ENCODE peak calls at places on chromosomes 4 and X, in seven cellular contexts. P, K, D, M, Q, W and F are unnamed samples.

GRCh38 chrX:153820601-153821000 is 9.7 kb downstream of the PDZD4 start:
- DNase-seq in P (no peak), Q (no peak), W (no peak), D (no peak), K (no peak), M (no peak), F (no peak)

GRCh38 chr4:986428-986948 is 356 bp upstream of the IDUA start:
- DNase-seq in M (no peak), K (no peak), D (no peak), Q (no peak), P (no peak), W (no peak), F (no peak)

GRCh38 chr4:82043081-82043808 is 330.5 kb downstream of the HNRNPD start:
- DNase-seq in M (peak), D (no peak), P (no peak), W (no peak), Q (peak), K (no peak), F (no peak)

GRCh38 chr4:53021709-53022108 is 159.6 kb downstream of the RASL11B start:
- DNase-seq in W (no peak), K (no peak), M (no peak), P (no peak), Q (no peak), D (no peak), F (no peak)

GRCh38 chr4:26030260-26030667 is 116.2 kb downstream of the SMIM20 start:
- DNase-seq in K (no peak), Q (no peak), W (no peak), P (no peak), D (no peak), M (no peak), F (no peak)

GRCh38 chr4:169416997-169417396 is 146.2 kb upstream of the SH3RF1 start:
- DNase-seq in D (no peak), Q (no peak), W (no peak), K (no peak), P (no peak), M (no peak), F (no peak)

GRCh38 chr4:56680266-56680665 is 830 bp downstream of the HOPX start:
- DNase-seq in M (no peak), D (no peak), P (no peak), Q (no peak), W (no peak), K (no peak), F (no peak)

GRCh38 chrX:138921031-138921430 is 209.5 kb upstream of the FGF13 start:
- DNase-seq in D (no peak), W (no peak), Q (no peak), M (no peak), K (no peak), P (no peak), F (no peak)

GRCh38 chr4:185209031-185209851 is at the start of gene SNX25:
- DNase-seq in W (peak), P (peak), M (peak), D (peak), Q (peak), K (peak), F (peak)

GRCh38 chr4:16205298-16206164 is 20.7 kb downstream of the TAPT1 start:
- DNase-seq in W (peak), K (no peak), P (no peak), M (no peak), Q (no peak), D (no peak), F (no peak)

GRCh38 chr4:1030559-1030958 is 19.1 kb downstream of the FGFRL1 start:
- DNase-seq in Q (no peak), P (no peak), K (no peak), D (no peak), M (no peak), W (no peak), F (no peak)

GRCh38 chrX:136941396-136942337 is 61.1 kb upstream of the RBMX start:
- DNase-seq in P (no peak), Q (no peak), D (no peak), M (no peak), K (no peak), W (no peak), F (no peak)

GRCh38 chrX:50448565-50448964 is 22.1 kb downstream of the DGKK start:
- DNase-seq in K (no peak), W (peak), P (no peak), M (no peak), Q (peak), D (no peak), F (no peak)

GRCh38 chr4:87058272-87059073 is 123.7 kb downstream of the AFF1 start:
- DNase-seq in Q (no peak), W (peak), M (no peak), K (no peak), P (no peak), D (no peak), F (peak)

GRCh38 chr4:24846716-24847115 is 51.3 kb downstream of the SOD3 start:
- DNase-seq in W (no peak), Q (no peak), D (no peak), K (no peak), M (no peak), P (no peak), F (no peak)

GRCh38 chrX:124194209-124194608 is 138.3 kb upstream of the TEX13D start:
- DNase-seq in W (no peak), D (no peak), M (no peak), Q (no peak), P (no peak), K (peak), F (no peak)

GRCh38 chr4:1608821-1609500 is 75.2 kb downstream of the FAM53A start:
- DNase-seq in P (no peak), K (peak), W (no peak), Q (no peak), D (no peak), M (peak), F (no peak)

GRCh38 chrX:2576793-2577192 is 76.0 kb upstream of the DHRSX start:
- DNase-seq in K (no peak), M (no peak), D (no peak), Q (no peak), P (no peak), W (no peak), F (no peak)

GRCh38 chr4:89829470-89830138 is 7.4 kb downstream of the SNCA start:
- DNase-seq in K (no peak), Q (peak), P (no peak), D (no peak), W (no peak), M (no peak), F (peak)

GRCh38 chr4:134777626-134778025 is 576.0 kb upstream of the PABPC4L start:
- DNase-seq in K (no peak), P (no peak), Q (no peak), D (no peak), W (no peak), M (no peak), F (no peak)

GRCh38 chrX:57156397-57157049 is 19.3 kb upstream of the SPIN2A start:
- DNase-seq in Q (peak), D (no peak), K (no peak), P (no peak), M (no peak), W (peak), F (no peak)

GRCh38 chr4:42352049-42352448 is 45.2 kb upstream of the SHISA3 start:
- DNase-seq in D (no peak), M (no peak), Q (no peak), P (no peak), W (no peak), K (no peak), F (no peak)

GRCh38 chr4:97457253-97457652 is 686.0 kb downstream of the STPG2 start:
- DNase-seq in K (no peak), W (no peak), P (no peak), M (no peak), D (no peak), Q (no peak), F (no peak)

GRCh38 chrX:40266490-40267333 is 169.0 kb upstream of the BCOR start:
- DNase-seq in Q (peak), D (peak), M (peak), K (peak), P (peak), W (peak), F (peak)

GRCh38 chrX:45888518-45888917 is 656.7 kb downstream of the ZNF674 start:
- DNase-seq in M (no peak), K (no peak), W (no peak), Q (no peak), P (no peak), D (no peak), F (no peak)

GRCh38 chr4:24912252-24913098 is at the start of gene CCDC149:
- DNase-seq in P (peak), W (no peak), D (peak), Q (peak), M (peak), K (peak), F (peak)

GRCh38 chr4:184331155-184331995 is 113.7 kb upstream of the ENPP6 start:
- DNase-seq in D (no peak), M (no peak), P (peak), K (no peak), Q (peak), W (no peak), F (no peak)

GRCh38 chr4:111879539-111879938 is 265.7 kb upstream of the FAM241A start:
- DNase-seq in W (no peak), M (no peak), D (no peak), P (no peak), K (no peak), Q (no peak), F (no peak)

GRCh38 chrX:69137371-69137881 is 27.8 kb downstream of the PJA1 start:
- DNase-seq in K (peak), P (no peak), M (peak), D (no peak), Q (no peak), W (no peak), F (no peak)

GRCh38 chr4:151226004-151226932 is 50.7 kb upstream of the PRSS48 start:
- DNase-seq in P (no peak), K (no peak), M (no peak), W (no peak), Q (no peak), D (no peak), F (no peak)

GRCh38 chrX:150573702-150574101 is 5.3 kb downstream of the MTM1 start:
- DNase-seq in Q (peak), M (no peak), W (no peak), P (no peak), D (no peak), K (no peak), F (no peak)

GRCh38 chr4:64890131-64890710 is 481.0 kb upstream of the TECRL start:
- DNase-seq in W (no peak), Q (no peak), P (no peak), K (no peak), M (no peak), D (no peak), F (no peak)

GRCh38 chr4:24924309-24924781 is 11.5 kb upstream of the CCDC149 start:
- DNase-seq in D (no peak), M (no peak), P (no peak), K (peak), W (no peak), Q (no peak), F (no peak)

GRCh38 chr4:48329976-48330375 is 11.4 kb upstream of the SLAIN2 start:
- DNase-seq in K (no peak), Q (no peak), D (no peak), P (no peak), M (no peak), W (no peak), F (no peak)